ENCODE peak calls at places on chromosomes 13 and 19, in five cellular contexts. One of them, this sample, is unnamed. For H3K4me1, the result is how much of the 10 kb centered on the place peaks cover.

GRCh38 chr19:45878043-45878794 is 7.7 kb downstream of the IRF2BP1 start:
- DNase-seq in left ventricle myocardium inferior: no peak
- DNase-seq in GM23248: no peak
- DNase-seq in tibial nerve: no peak
- DNase-seq in HepG2: peak
- DNase-seq in this sample: peak

GRCh38 chr13:49213997-49214916 is 5.9 kb upstream of the MLNR start:
- DNase-seq in left ventricle myocardium inferior: no peak
- DNase-seq in GM23248: peak
- DNase-seq in tibial nerve: no peak
- DNase-seq in HepG2: no peak
- DNase-seq in this sample: peak

GRCh38 chr19:48190288-48191284 is 20.1 kb downstream of the ZSWIM9 start:
- DNase-seq in left ventricle myocardium inferior: no peak
- DNase-seq in GM23248: no peak
- DNase-seq in tibial nerve: no peak
- DNase-seq in HepG2: peak
- DNase-seq in this sample: no peak

GRCh38 chr19:46609511-46610412 is 8.6 kb downstream of the CALM3 start:
- DNase-seq in left ventricle myocardium inferior: peak
- DNase-seq in GM23248: no peak
- DNase-seq in tibial nerve: peak
- DNase-seq in HepG2: no peak
- DNase-seq in this sample: no peak

GRCh38 chr19:19820774-19821315 is 705 bp downstream of the ZNF506 start:
- DNase-seq in left ventricle myocardium inferior: no peak
- DNase-seq in GM23248: peak
- DNase-seq in tibial nerve: no peak
- DNase-seq in HepG2: no peak
- DNase-seq in this sample: no peak

GRCh38 chr13:103926118-103926517 is 859.9 kb upstream of the SLC10A2 start:
- DNase-seq in left ventricle myocardium inferior: no peak
- DNase-seq in GM23248: no peak
- DNase-seq in tibial nerve: no peak
- DNase-seq in HepG2: no peak
- DNase-seq in this sample: no peak

GRCh38 chr13:41284512-41285288 is 21.3 kb upstream of the MTRF1 start:
- DNase-seq in left ventricle myocardium inferior: no peak
- DNase-seq in GM23248: peak
- DNase-seq in tibial nerve: no peak
- DNase-seq in HepG2: peak
- DNase-seq in this sample: no peak

GRCh38 chr19:47757617-47758432 is 12.5 kb downstream of the NOP53 start:
- DNase-seq in left ventricle myocardium inferior: no peak
- DNase-seq in GM23248: no peak
- DNase-seq in tibial nerve: no peak
- DNase-seq in HepG2: peak
- DNase-seq in this sample: peak

GRCh38 chr13:91247768-91248167 is 99.7 kb upstream of the MIR17HG start:
- DNase-seq in left ventricle myocardium inferior: no peak
- DNase-seq in GM23248: peak
- DNase-seq in tibial nerve: no peak
- DNase-seq in HepG2: no peak
- DNase-seq in this sample: peak

GRCh38 chr19:1183543-1184172 is 9.6 kb upstream of the SBNO2 start:
- DNase-seq in left ventricle myocardium inferior: no peak
- DNase-seq in GM23248: no peak
- DNase-seq in tibial nerve: no peak
- DNase-seq in HepG2: peak
- DNase-seq in this sample: peak

GRCh38 chr19:55210120-55210493 is 806 bp upstream of the PTPRH start:
- DNase-seq in left ventricle myocardium inferior: no peak
- DNase-seq in GM23248: peak
- DNase-seq in tibial nerve: no peak
- DNase-seq in HepG2: peak
- DNase-seq in this sample: peak

GRCh38 chr13:37338721-37339120 is 233.3 kb upstream of the CSNK1A1L start:
- DNase-seq in left ventricle myocardium inferior: no peak
- DNase-seq in GM23248: no peak
- DNase-seq in tibial nerve: no peak
- DNase-seq in HepG2: no peak
- DNase-seq in this sample: no peak

GRCh38 chr13:98843482-98843877 is 91.0 kb upstream of the SLC15A1 start:
- DNase-seq in left ventricle myocardium inferior: no peak
- DNase-seq in GM23248: no peak
- DNase-seq in tibial nerve: no peak
- DNase-seq in HepG2: no peak
- DNase-seq in this sample: no peak

GRCh38 chr13:44749906-44750305 is 173.8 kb upstream of the TSC22D1 start:
- DNase-seq in left ventricle myocardium inferior: no peak
- DNase-seq in GM23248: no peak
- DNase-seq in tibial nerve: no peak
- DNase-seq in HepG2: no peak
- DNase-seq in this sample: no peak

GRCh38 chr19:12000152-12000981 is 35.1 kb downstream of the ZNF433 start:
- DNase-seq in left ventricle myocardium inferior: no peak
- DNase-seq in GM23248: peak
- DNase-seq in tibial nerve: no peak
- DNase-seq in HepG2: no peak
- DNase-seq in this sample: no peak

DNA sequence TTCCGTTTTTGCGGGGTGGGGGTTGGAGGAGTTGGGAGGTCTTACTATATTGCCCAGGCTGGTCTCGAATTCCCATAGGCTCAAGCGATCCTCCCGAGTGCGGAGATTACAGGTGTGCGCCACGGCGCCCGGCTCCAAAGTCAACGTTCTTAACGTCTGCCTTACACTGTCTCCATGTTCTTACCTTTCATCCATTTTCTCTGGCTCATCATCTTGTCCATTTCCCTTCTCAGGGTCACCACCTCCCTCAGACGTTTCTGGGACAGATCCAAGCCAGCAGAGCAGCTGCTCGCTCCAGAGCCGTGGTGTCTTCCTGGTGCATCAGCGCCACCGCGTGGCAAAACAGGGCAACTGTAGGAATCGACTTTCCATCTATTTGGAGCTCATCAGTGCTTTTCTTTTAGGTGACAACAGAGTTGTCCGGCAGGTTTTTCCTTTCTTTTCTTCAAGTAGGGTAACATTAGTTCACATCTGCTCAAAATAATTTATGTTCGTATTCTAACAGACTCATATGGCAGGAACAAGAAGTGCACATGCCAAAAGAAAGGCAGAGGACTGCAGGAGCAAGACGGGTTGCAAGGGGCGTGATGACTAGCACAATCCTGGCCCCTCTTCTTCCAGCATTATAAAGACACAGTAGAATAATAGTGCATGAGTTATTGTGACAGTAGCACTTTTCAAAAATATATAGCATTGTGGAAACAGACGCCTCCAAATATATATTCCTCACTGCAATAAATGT is 103.1 kb upstream of the ABCC4 start:
- DNase-seq in left ventricle myocardium inferior: peak
- DNase-seq in GM23248: peak
- DNase-seq in tibial nerve: peak
- DNase-seq in HepG2: peak
- DNase-seq in this sample: peak
- H3K4me3 ChIP-seq in left ventricle myocardium inferior: peak
- H3K4me3 ChIP-seq in GM23248: peak
- H3K4me3 ChIP-seq in tibial nerve: peak
- H3K4me3 ChIP-seq in HepG2: no peak
- H3K4me3 ChIP-seq in this sample: no peak

GRCh38 chr19:49564616-49565045 is 15.7 kb downstream of the NOSIP start:
- DNase-seq in left ventricle myocardium inferior: no peak
- DNase-seq in GM23248: no peak
- DNase-seq in tibial nerve: no peak
- DNase-seq in HepG2: no peak
- DNase-seq in this sample: peak
- H3K4me1 ChIP-seq in left ventricle myocardium inferior: under half
- H3K4me1 ChIP-seq in GM23248: under half
- H3K4me1 ChIP-seq in tibial nerve: under half
- H3K4me1 ChIP-seq in HepG2: under half
- H3K4me1 ChIP-seq in this sample: under half

DNA sequence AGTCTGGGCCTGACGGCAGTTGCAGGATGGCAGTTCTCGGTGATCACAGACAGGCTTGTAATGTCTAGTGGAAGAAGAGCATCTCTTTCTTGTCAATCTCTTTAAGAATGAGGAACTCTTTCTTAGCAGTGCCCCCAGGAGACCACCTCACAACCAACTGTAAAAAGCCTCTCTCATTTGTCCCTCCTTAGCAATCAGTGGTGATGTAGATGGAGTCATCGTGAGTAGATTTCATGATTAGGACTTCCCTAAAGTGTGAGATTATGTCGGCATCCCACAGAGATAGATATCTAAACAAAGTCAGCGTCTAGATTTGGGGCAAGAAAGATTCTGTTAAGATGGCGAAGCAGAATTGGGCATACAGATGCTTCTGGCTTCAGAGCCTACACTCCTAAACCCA is 5.6 kb upstream of the TNFSF13B start:
- DNase-seq in left ventricle myocardium inferior: no peak
- DNase-seq in GM23248: no peak
- DNase-seq in tibial nerve: no peak
- DNase-seq in HepG2: no peak
- DNase-seq in this sample: no peak
- H3K27ac ChIP-seq in left ventricle myocardium inferior: no peak
- H3K27ac ChIP-seq in GM23248: no peak
- H3K27ac ChIP-seq in tibial nerve: no peak
- H3K27ac ChIP-seq in HepG2: no peak
- H3K27ac ChIP-seq in this sample: no peak

GRCh38 chr13:27622881-27623280 is 1.2 kb downstream of the POLR1D start:
- DNase-seq in left ventricle myocardium inferior: no peak
- DNase-seq in GM23248: no peak
- DNase-seq in tibial nerve: no peak
- DNase-seq in HepG2: no peak
- DNase-seq in this sample: no peak
- H3K4me3 ChIP-seq in left ventricle myocardium inferior: peak
- H3K4me3 ChIP-seq in GM23248: peak
- H3K4me3 ChIP-seq in tibial nerve: peak
- H3K4me3 ChIP-seq in HepG2: peak
- H3K4me3 ChIP-seq in this sample: no peak

GRCh38 chr19:18416778-18417249 is 2.4 kb upstream of the SSBP4 start:
- DNase-seq in left ventricle myocardium inferior: peak
- DNase-seq in GM23248: peak
- DNase-seq in tibial nerve: peak
- DNase-seq in HepG2: peak
- DNase-seq in this sample: no peak

GRCh38 chr19:18417250-18418033 is 1.8 kb upstream of the SSBP4 start:
- DNase-seq in left ventricle myocardium inferior: peak
- DNase-seq in GM23248: peak
- DNase-seq in tibial nerve: peak
- DNase-seq in HepG2: peak
- DNase-seq in this sample: no peak

GRCh38 chr19:18418725-18419194 is 438 bp upstream of the SSBP4 start:
- DNase-seq in left ventricle myocardium inferior: no peak
- DNase-seq in GM23248: peak
- DNase-seq in tibial nerve: no peak
- DNase-seq in HepG2: no peak
- DNase-seq in this sample: peak

GRCh38 chr19:18419195-18419698 is at the start of gene SSBP4:
- DNase-seq in left ventricle myocardium inferior: peak
- DNase-seq in GM23248: peak
- DNase-seq in tibial nerve: no peak
- DNase-seq in HepG2: peak
- DNase-seq in this sample: peak

GRCh38 chr19:18418034-18418724 is 1.0 kb upstream of the SSBP4 start:
- DNase-seq in left ventricle myocardium inferior: no peak
- DNase-seq in GM23248: no peak
- DNase-seq in tibial nerve: no peak
- DNase-seq in HepG2: no peak
- DNase-seq in this sample: no peak
- H3K4me1 ChIP-seq in left ventricle myocardium inferior: half or more
- H3K4me1 ChIP-seq in GM23248: half or more
- H3K4me1 ChIP-seq in tibial nerve: half or more
- H3K4me1 ChIP-seq in HepG2: half or more
- H3K4me1 ChIP-seq in this sample: under half

GRCh38 chr13:31245974-31246373 is 46.2 kb downstream of the B3GLCT start:
- DNase-seq in left ventricle myocardium inferior: no peak
- DNase-seq in GM23248: no peak
- DNase-seq in tibial nerve: no peak
- DNase-seq in HepG2: no peak
- DNase-seq in this sample: no peak

GRCh38 chr13:31248361-31248760 is 48.6 kb downstream of the B3GLCT start:
- DNase-seq in left ventricle myocardium inferior: no peak
- DNase-seq in GM23248: no peak
- DNase-seq in tibial nerve: no peak
- DNase-seq in HepG2: no peak
- DNase-seq in this sample: no peak

GRCh38 chr13:31246918-31247317 is 47.1 kb downstream of the B3GLCT start:
- DNase-seq in left ventricle myocardium inferior: no peak
- DNase-seq in GM23248: no peak
- DNase-seq in tibial nerve: no peak
- DNase-seq in HepG2: no peak
- DNase-seq in this sample: no peak

GRCh38 chr13:31249140-31249539 is 49.4 kb downstream of the B3GLCT start:
- DNase-seq in left ventricle myocardium inferior: no peak
- DNase-seq in GM23248: no peak
- DNase-seq in tibial nerve: no peak
- DNase-seq in HepG2: no peak
- DNase-seq in this sample: no peak

DNA sequence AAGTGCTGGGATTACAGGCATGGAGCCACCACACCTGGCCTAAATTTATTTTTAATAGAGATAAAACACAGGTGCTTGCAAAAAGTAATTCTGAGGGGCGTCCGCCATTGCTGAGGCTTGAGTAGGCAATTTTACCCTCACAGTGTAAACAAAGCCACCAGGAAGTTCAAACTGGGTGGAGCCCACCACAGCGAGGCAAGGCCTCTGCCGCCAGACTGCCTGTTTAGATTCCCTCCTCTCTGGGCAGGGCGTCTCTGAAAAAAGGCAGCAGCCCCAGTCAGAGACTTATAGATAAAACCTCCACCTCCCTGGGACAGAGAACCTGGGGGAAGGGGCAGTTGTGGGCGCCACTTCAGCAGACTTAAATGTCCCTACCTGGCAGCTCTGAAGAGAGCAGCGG is 50.7 kb downstream of the B3GLCT start:
- DNase-seq in left ventricle myocardium inferior: no peak
- DNase-seq in GM23248: no peak
- DNase-seq in tibial nerve: no peak
- DNase-seq in HepG2: no peak
- DNase-seq in this sample: no peak
- H3K27ac ChIP-seq in left ventricle myocardium inferior: no peak
- H3K27ac ChIP-seq in GM23248: no peak
- H3K27ac ChIP-seq in tibial nerve: no peak
- H3K27ac ChIP-seq in HepG2: no peak
- H3K27ac ChIP-seq in this sample: no peak

GRCh38 chr19:7068599-7068998 is 904 bp upstream of the ZNF557 start:
- DNase-seq in left ventricle myocardium inferior: no peak
- DNase-seq in GM23248: no peak
- DNase-seq in tibial nerve: no peak
- DNase-seq in HepG2: no peak
- DNase-seq in this sample: no peak
- H3K4me3 ChIP-seq in left ventricle myocardium inferior: peak
- H3K4me3 ChIP-seq in GM23248: peak
- H3K4me3 ChIP-seq in tibial nerve: no peak
- H3K4me3 ChIP-seq in HepG2: peak
- H3K4me3 ChIP-seq in this sample: no peak